ENCODE peak calls at places on chromosomes 16 and 17, in nine cellular contexts. One of them, this sample, is unnamed.

GRCh38 chr17:20922128-20922670 is 120.6 kb downstream of the USP22 start:
- DNase-seq in iPS-NIHi11: no peak
- DNase-seq in GM23338: no peak
- DNase-seq in neural crest cell: no peak
- DNase-seq in ureter: no peak
- DNase-seq in upper lobe of right lung: no peak
- DNase-seq in activated naive CD4-positive, alpha-beta T cell treated with anti-CD3 and anti-CD28 coated beads, Interleukin-2, amount 50 U/mL, for 72 hours: no peak
- DNase-seq in NB4: no peak
- DNase-seq in activated T-helper 1 cell treated with Interleukin-2 at 50 U/mL for 16 hours: no peak
- DNase-seq in this sample: no peak

GRCh38 chr16:71460246-71460645 is 1.8 kb downstream of the ZNF23 start:
- DNase-seq in iPS-NIHi11: no peak
- DNase-seq in GM23338: no peak
- DNase-seq in neural crest cell: no peak
- DNase-seq in ureter: no peak
- DNase-seq in upper lobe of right lung: no peak
- DNase-seq in activated naive CD4-positive, alpha-beta T cell treated with anti-CD3 and anti-CD28 coated beads, Interleukin-2, amount 50 U/mL, for 72 hours: no peak
- DNase-seq in NB4: no peak
- DNase-seq in activated T-helper 1 cell treated with Interleukin-2 at 50 U/mL for 16 hours: no peak
- DNase-seq in this sample: no peak

GRCh38 chr17:56596741-56597494 is 3.4 kb downstream of the NOG start:
- DNase-seq in iPS-NIHi11: peak
- DNase-seq in GM23338: peak
- DNase-seq in neural crest cell: peak
- DNase-seq in ureter: no peak
- DNase-seq in upper lobe of right lung: no peak
- DNase-seq in activated naive CD4-positive, alpha-beta T cell treated with anti-CD3 and anti-CD28 coated beads, Interleukin-2, amount 50 U/mL, for 72 hours: no peak
- DNase-seq in NB4: no peak
- DNase-seq in activated T-helper 1 cell treated with Interleukin-2 at 50 U/mL for 16 hours: no peak
- DNase-seq in this sample: peak

GRCh38 chr16:55116165-55116894 is 185.7 kb downstream of the IRX5 start:
- DNase-seq in iPS-NIHi11: no peak
- DNase-seq in GM23338: no peak
- DNase-seq in neural crest cell: no peak
- DNase-seq in ureter: no peak
- DNase-seq in upper lobe of right lung: no peak
- DNase-seq in activated naive CD4-positive, alpha-beta T cell treated with anti-CD3 and anti-CD28 coated beads, Interleukin-2, amount 50 U/mL, for 72 hours: no peak
- DNase-seq in NB4: no peak
- DNase-seq in activated T-helper 1 cell treated with Interleukin-2 at 50 U/mL for 16 hours: no peak
- DNase-seq in this sample: no peak

GRCh38 chr17:76248013-76248782 is 7.9 kb upstream of the RNF157 start:
- DNase-seq in iPS-NIHi11: no peak
- DNase-seq in GM23338: no peak
- DNase-seq in neural crest cell: no peak
- DNase-seq in ureter: no peak
- DNase-seq in upper lobe of right lung: no peak
- DNase-seq in activated naive CD4-positive, alpha-beta T cell treated with anti-CD3 and anti-CD28 coated beads, Interleukin-2, amount 50 U/mL, for 72 hours: peak
- DNase-seq in NB4: no peak
- DNase-seq in activated T-helper 1 cell treated with Interleukin-2 at 50 U/mL for 16 hours: no peak
- DNase-seq in this sample: no peak

GRCh38 chr17:45640141-45640850 is 143.8 kb upstream of the CRHR1 start:
- DNase-seq in iPS-NIHi11: peak
- DNase-seq in GM23338: peak
- DNase-seq in neural crest cell: peak
- DNase-seq in ureter: peak
- DNase-seq in upper lobe of right lung: peak
- DNase-seq in activated naive CD4-positive, alpha-beta T cell treated with anti-CD3 and anti-CD28 coated beads, Interleukin-2, amount 50 U/mL, for 72 hours: peak
- DNase-seq in NB4: peak
- DNase-seq in activated T-helper 1 cell treated with Interleukin-2 at 50 U/mL for 16 hours: peak
- DNase-seq in this sample: peak

GRCh38 chr17:78644971-78645370 is 67.8 kb upstream of the DNAH17 start:
- DNase-seq in iPS-NIHi11: no peak
- DNase-seq in GM23338: no peak
- DNase-seq in neural crest cell: no peak
- DNase-seq in ureter: no peak
- DNase-seq in upper lobe of right lung: no peak
- DNase-seq in activated naive CD4-positive, alpha-beta T cell treated with anti-CD3 and anti-CD28 coated beads, Interleukin-2, amount 50 U/mL, for 72 hours: no peak
- DNase-seq in NB4: no peak
- DNase-seq in activated T-helper 1 cell treated with Interleukin-2 at 50 U/mL for 16 hours: no peak
- DNase-seq in this sample: no peak

GRCh38 chr16:50354629-50355456 is 13.9 kb downstream of the BRD7 start:
- DNase-seq in iPS-NIHi11: peak
- DNase-seq in GM23338: peak
- DNase-seq in neural crest cell: no peak
- DNase-seq in ureter: no peak
- DNase-seq in upper lobe of right lung: no peak
- DNase-seq in activated naive CD4-positive, alpha-beta T cell treated with anti-CD3 and anti-CD28 coated beads, Interleukin-2, amount 50 U/mL, for 72 hours: no peak
- DNase-seq in NB4: peak
- DNase-seq in activated T-helper 1 cell treated with Interleukin-2 at 50 U/mL for 16 hours: no peak
- DNase-seq in this sample: no peak

GRCh38 chr17:42577140-42577531 is 393 bp downstream of the PSMC3IP start:
- DNase-seq in iPS-NIHi11: no peak
- DNase-seq in GM23338: peak
- DNase-seq in neural crest cell: no peak
- DNase-seq in ureter: no peak
- DNase-seq in upper lobe of right lung: no peak
- DNase-seq in activated naive CD4-positive, alpha-beta T cell treated with anti-CD3 and anti-CD28 coated beads, Interleukin-2, amount 50 U/mL, for 72 hours: no peak
- DNase-seq in NB4: peak
- DNase-seq in activated T-helper 1 cell treated with Interleukin-2 at 50 U/mL for 16 hours: no peak
- DNase-seq in this sample: no peak